ENCODE peak calls at places on chromosomes 1 and 21, in ten cellular contexts. A is stimulated activated CD4-positive, alpha-beta T cell treated with anti-CD3 and anti-CD28 coated beads, Interleukin-12 subunit alpha, Interleukin-12 subunit beta, amount 100 ng/mL, for 4 hours; I is AG08395; D is MCF 10A; R is chondrocyte; F is right cardiac atrium; J is left ventricle myocardium inferior; V is neuronal stem cell; C is GM04504; H is activated effector memory CD4-positive, alpha-beta T cell treated with anti-CD3 and anti-CD28 coated beads, Interleukin-2, amount 50 U/mL, for 16 hours. Y is an unnamed sample.

GRCh38 chr1:24108334-24109165 is 3.4 kb downstream of the MYOM3 start:
- DNase-seq in A (no peak), I (peak; percentile 94), D (peak; percentile 86), R (no peak), F (peak; percentile 54), J (no peak), V (no peak), C (peak; percentile 61), H (no peak), Y (no peak)

GRCh38 chr1:205746757-205747412 is 3.1 kb downstream of the NUCKS1 start:
- DNase-seq in A (no peak), I (no peak), D (no peak), R (no peak), F (no peak), J (no peak), V (no peak), C (no peak), H (no peak), Y (no peak)

GRCh38 chr1:8560611-8561544 is 243.0 kb downstream of the SLC45A1 start:
- DNase-seq in A (no peak), I (peak; percentile 49), D (peak; percentile 69), R (no peak), F (no peak), J (no peak), V (peak; percentile 38), C (no peak), H (no peak), Y (no peak)

GRCh38 chr21:42518216-42518615 is 4.6 kb downstream of the SLC37A1 start:
- DNase-seq in A (no peak), I (no peak), D (peak; percentile 82), R (no peak), F (no peak), J (no peak), V (no peak), C (no peak), H (peak; percentile 36), Y (no peak)

GRCh38 chr21:21003701-21004100 is 5.5 kb downstream of the NCAM2 start:
- DNase-seq in A (no peak), I (peak; percentile 8), D (peak; percentile 55), R (no peak), F (no peak), J (no peak), V (no peak), C (no peak), H (no peak), Y (no peak)

GRCh38 chr1:226764533-226764932 is 25.5 kb upstream of the ITPKB start:
- DNase-seq in A (no peak), I (no peak), D (no peak), R (no peak), F (no peak), J (no peak), V (no peak), C (no peak), H (no peak), Y (no peak)

GRCh38 chr1:9659328-9659727 is 7.8 kb downstream of the PIK3CD start:
- DNase-seq in A (no peak), I (peak; percentile 70), D (peak; percentile 80), R (no peak), F (no peak), J (no peak), V (no peak), C (peak; percentile 26), H (no peak), Y (peak; percentile 49)

GRCh38 chr1:175829845-175830244 is 86.5 kb upstream of the TNR start:
- DNase-seq in A (no peak), I (no peak), D (peak; percentile 24), R (no peak), F (no peak), J (no peak), V (no peak), C (no peak), H (no peak), Y (no peak)

GRCh38 chr1:89799495-89799894 is 21.3 kb upstream of the LRRC8D start:
- DNase-seq in A (no peak), I (no peak), D (no peak), R (no peak), F (no peak), J (no peak), V (no peak), C (no peak), H (no peak), Y (no peak)

GRCh38 chr1:208431721-208432120 is 187.5 kb upstream of the PLXNA2 start:
- DNase-seq in A (no peak), I (peak; percentile 69), D (peak; percentile 71), R (no peak), F (no peak), J (no peak), V (no peak), C (peak; percentile 38), H (no peak), Y (peak; percentile 64)

GRCh38 chr1:19596065-19596718 is 47.9 kb upstream of the NBL1 start:
- DNase-seq in A (no peak), I (peak; percentile 50), D (no peak), R (no peak), F (no peak), J (no peak), V (no peak), C (no peak), H (no peak), Y (no peak)

GRCh38 chr1:23035823-23036452 is 16.7 kb downstream of the KDM1A start:
- DNase-seq in A (no peak), I (no peak), D (no peak), R (no peak), F (no peak), J (no peak), V (no peak), C (no peak), H (no peak), Y (no peak)

GRCh38 chr1:43302226-43302625 is 1.4 kb downstream of the TIE1 start:
- DNase-seq in A (no peak), I (no peak), D (no peak), R (no peak), F (no peak), J (no peak), V (no peak), C (no peak), H (no peak), Y (no peak)

GRCh38 chr1:7898962-7899361 is 41.7 kb downstream of the TNFRSF9 start:
- DNase-seq in A (no peak), I (no peak), D (no peak), R (no peak), F (no peak), J (no peak), V (no peak), C (no peak), H (no peak), Y (no peak)

GRCh38 chr1:203281033-203281432 is 24.3 kb upstream of the BTG2 start:
- DNase-seq in A (no peak), I (peak; percentile 35), D (peak; percentile 79), R (no peak), F (no peak), J (no peak), V (no peak), C (no peak), H (no peak), Y (no peak)

GRCh38 chr1:234371414-234371813 is 1.8 kb upstream of the COA6 start:
- DNase-seq in A (no peak), I (no peak), D (no peak), R (no peak), F (no peak), J (no peak), V (no peak), C (no peak), H (no peak), Y (no peak)

GRCh38 chr1:11845641-11846335 is 1.8 kb downstream of the NPPA start:
- DNase-seq in A (no peak), I (no peak), D (peak; percentile 39), R (no peak), F (no peak), J (no peak), V (peak; percentile 48), C (no peak), H (no peak), Y (no peak)

GRCh38 chr1:18736958-18737357 is 106.3 kb downstream of the PAX7 start:
- DNase-seq in A (no peak), I (no peak), D (no peak), R (no peak), F (no peak), J (no peak), V (no peak), C (no peak), H (no peak), Y (no peak)

GRCh38 chr1:61254629-61255323 is 172.4 kb downstream of the NFIA start:
- DNase-seq in A (no peak), I (peak; percentile 36), D (peak; percentile 42), R (no peak), F (no peak), J (no peak), V (no peak), C (peak; percentile 16), H (no peak), Y (peak; percentile 50)

GRCh38 chr21:27570306-27570868 is 603.5 kb upstream of the ADAMTS5 start:
- DNase-seq in A (no peak), I (peak; percentile 71), D (peak; percentile 83), R (no peak), F (peak; percentile 79), J (peak; percentile 65), V (no peak), C (peak; percentile 91), H (no peak), Y (peak; percentile 94)

GRCh38 chr1:181044449-181044966 is 10.7 kb downstream of the MR1 start:
- DNase-seq in A (peak; percentile 13), I (no peak), D (peak; percentile 99), R (no peak), F (no peak), J (no peak), V (no peak), C (no peak), H (peak; percentile 76), Y (no peak)

GRCh38 chr1:200905411-200906052 is 10.8 kb downstream of the INAVA start:
- DNase-seq in A (no peak), I (no peak), D (peak; percentile 89), R (no peak), F (no peak), J (no peak), V (no peak), C (no peak), H (no peak), Y (no peak)

GRCh38 chr21:45962531-45963224 is 18.9 kb upstream of the COL6A1 start:
- DNase-seq in A (no peak), I (no peak), D (no peak), R (no peak), F (peak; percentile 63), J (no peak), V (no peak), C (no peak), H (no peak), Y (no peak)

GRCh38 chr1:206761369-206761768 is 9.2 kb upstream of the IL19 start:
- DNase-seq in A (no peak), I (peak; percentile 41), D (no peak), R (no peak), F (no peak), J (no peak), V (no peak), C (no peak), H (no peak), Y (no peak)

GRCh38 chr1:180964056-180964455 is 51.4 kb downstream of the KIAA1614 start:
- DNase-seq in A (no peak), I (no peak), D (no peak), R (no peak), F (no peak), J (no peak), V (no peak), C (no peak), H (no peak), Y (no peak)

GRCh38 chr1:167876597-167877175 is 37.2 kb downstream of the ADCY10 start:
- DNase-seq in A (no peak), I (no peak), D (no peak), R (no peak), F (no peak), J (no peak), V (no peak), C (no peak), H (no peak), Y (no peak)

GRCh38 chr1:25727026-25727818 is 72.8 kb upstream of the SELENON start:
- DNase-seq in A (no peak), I (no peak), D (no peak), R (no peak), F (no peak), J (no peak), V (no peak), C (no peak), H (peak; percentile 41), Y (no peak)

GRCh38 chr1:92486251-92487077 is at the start of gene GFI1:
- DNase-seq in A (peak; percentile 65), I (no peak), D (no peak), R (no peak), F (peak; percentile 58), J (peak; percentile 29), V (peak; percentile 35), C (no peak), H (peak; percentile 87), Y (no peak)